ENCODE peak calls at places on chromosomes 2 and 18, in six cellular contexts. C is NCI-H1092 treated with DMSO at 0.1 percent for 48 hours, S is EL, Y is neural progenitor cell, G is DND-41, X is NCI-H187 treated with DMSO at 0.1 percent for 48 hours. E is an unnamed sample.

GRCh38 chr2:54424555-54425163 is 31.5 kb upstream of the SPTBN1 start:
- DNase-seq in Y (no peak), S (no peak), G (no peak), C (no peak), X (no peak), E (no peak)

GRCh38 chr18:10705291-10705690 is 179.5 kb downstream of the NAPG start:
- DNase-seq in X (no peak), S (no peak), G (no peak), Y (no peak), C (no peak), E (no peak)

GRCh38 chr2:207046642-207047213 is 107.4 kb downstream of the CPO start:
- DNase-seq in Y (no peak), G (peak), X (no peak), S (peak), C (no peak), E (no peak)

GRCh38 chr18:60978338-60978737 is 354.9 kb upstream of the CDH20 start:
- DNase-seq in S (peak), X (no peak), Y (no peak), G (no peak), C (no peak), E (no peak)

GRCh38 chr2:239882781-239883180 is 142.4 kb downstream of the NDUFA10 start:
- DNase-seq in Y (no peak), G (peak), S (no peak), X (no peak), C (no peak), E (no peak)

GRCh38 chr2:202185816-202186221 is 52.6 kb downstream of the SUMO1 start:
- DNase-seq in C (no peak), Y (no peak), X (no peak), G (no peak), S (peak), E (peak)

GRCh38 chr2:152694161-152694661 is 23.1 kb downstream of the PRPF40A start:
- DNase-seq in C (no peak), S (peak), G (peak), Y (no peak), X (no peak), E (no peak)

GRCh38 chr2:194060269-194060668 is 1596.8 kb upstream of the SLC39A10 start:
- DNase-seq in C (no peak), X (no peak), G (peak), S (no peak), Y (no peak), E (no peak)

GRCh38 chr2:186543561-186544131 is 46.2 kb upstream of the ITGAV start:
- DNase-seq in Y (no peak), X (no peak), G (no peak), S (peak), C (no peak), E (no peak)

GRCh38 chr2:202038471-202039277 is 5.0 kb downstream of the FZD7 start:
- DNase-seq in S (peak), X (no peak), G (no peak), C (no peak), Y (peak), E (peak)

GRCh38 chr18:74290831-74291770 is 662 bp downstream of the CYB5A start:
- DNase-seq in X (no peak), C (no peak), S (no peak), G (no peak), Y (peak), E (peak)

GRCh38 chr2:47237375-47238357 is 82.6 kb upstream of the STPG4 start:
- DNase-seq in G (no peak), Y (no peak), S (peak), X (no peak), C (no peak), E (no peak)

GRCh38 chr2:163646659-163647058 is 89.1 kb downstream of the FIGN start:
- DNase-seq in S (no peak), X (no peak), Y (no peak), G (no peak), C (peak), E (no peak)

GRCh38 chr2:215950009-215950408 is 63.3 kb downstream of the MREG start:
- DNase-seq in X (no peak), S (peak), Y (peak), C (peak), G (no peak), E (peak)

GRCh38 chr18:48029296-48029986 is 99.0 kb upstream of the SMAD2 start:
- DNase-seq in C (no peak), G (no peak), X (no peak), S (no peak), Y (no peak), E (no peak)

GRCh38 chr2:224110811-224111210 is 71.7 kb upstream of the SERPINE2 start:
- DNase-seq in G (no peak), Y (no peak), S (no peak), C (no peak), X (no peak), E (no peak)

GRCh38 chr2:210502997-210503621 is 26.6 kb upstream of the LANCL1 start:
- DNase-seq in Y (peak), S (peak), C (peak), X (no peak), G (peak), E (peak)

GRCh38 chr18:25056456-25056855 is 295.5 kb downstream of the ZNF521 start:
- DNase-seq in Y (no peak), C (no peak), G (no peak), X (no peak), S (no peak), E (no peak)

GRCh38 chr18:22643731-22644130 is 226.0 kb upstream of the CTAGE1 start:
- DNase-seq in S (peak), Y (no peak), X (no peak), G (no peak), C (no peak), E (no peak)

GRCh38 chr2:168997794-168998193 is 33.3 kb downstream of the ABCB11 start:
- DNase-seq in Y (no peak), S (peak), X (no peak), G (no peak), C (no peak), E (no peak)

GRCh38 chr2:112547333-112547732 is 5.1 kb downstream of the POLR1B start:
- DNase-seq in G (no peak), X (no peak), S (peak), Y (no peak), C (no peak), E (no peak)

GRCh38 chr2:69272803-69273471 is 114.1 kb downstream of the GFPT1 start:
- DNase-seq in Y (peak), X (no peak), G (no peak), S (no peak), C (no peak), E (no peak)

GRCh38 chr18:57619881-57620280 is 1.8 kb downstream of the NARS1 start:
- DNase-seq in X (no peak), S (no peak), G (no peak), C (no peak), Y (no peak), E (no peak)

GRCh38 chr2:215535726-215536125 is 99.9 kb upstream of the FN1 start:
- DNase-seq in Y (no peak), C (no peak), S (peak), G (no peak), X (no peak), E (peak)

GRCh38 chr2:177984739-177985138 is 87.8 kb downstream of the PDE11A start:
- DNase-seq in Y (no peak), X (no peak), S (peak), C (peak), G (no peak), E (no peak)

GRCh38 chr18:63545094-63545493 is 2.9 kb downstream of the SERPINB12 start:
- DNase-seq in G (no peak), X (no peak), S (no peak), C (no peak), Y (no peak), E (no peak)

GRCh38 chr2:134402385-134402784 is 148.5 kb downstream of the MGAT5 start:
- DNase-seq in S (peak), X (no peak), C (no peak), Y (no peak), G (no peak), E (no peak)

GRCh38 chr2:14524041-14524802 is 108.3 kb upstream of the LRATD1 start:
- DNase-seq in G (no peak), S (peak), C (no peak), X (no peak), Y (no peak), E (no peak)

GRCh38 chr2:56624181-56624580 is 440.4 kb downstream of the CCDC85A start:
- DNase-seq in S (peak), G (no peak), C (no peak), Y (no peak), X (no peak), E (no peak)

GRCh38 chr18:48951448-48952286 is 902 bp upstream of the SMAD7 start:
- DNase-seq in X (no peak), Y (peak), S (peak), G (peak), C (peak), E (peak)

GRCh38 chr2:240448387-240449274 is 13.2 kb downstream of the GPC1 start:
- DNase-seq in G (no peak), X (no peak), Y (no peak), S (no peak), C (no peak), E (no peak)

GRCh38 chr2:12884713-12885282 is 168.1 kb downstream of the TRIB2 start:
- DNase-seq in G (no peak), C (no peak), S (peak), Y (no peak), X (no peak), E (no peak)

GRCh38 chr18:52936931-52937330 is 596.9 kb downstream of the DCC start:
- DNase-seq in S (no peak), Y (no peak), C (no peak), G (no peak), X (no peak), E (no peak)

GRCh38 chr2:46034535-46034934 is 262.7 kb upstream of the EPAS1 start:
- DNase-seq in C (no peak), G (no peak), X (no peak), Y (no peak), S (no peak), E (peak)

GRCh38 chr18:4068552-4069158 is 386.5 kb downstream of the DLGAP1 start:
- DNase-seq in Y (peak), C (peak), G (peak), S (peak), X (peak), E (peak)

GRCh38 chr2:137928547-137929503 is 35.4 kb upstream of the HNMT start:
- DNase-seq in C (no peak), X (no peak), S (peak), Y (no peak), G (no peak), E (no peak)

GRCh38 chr2:177551989-177552413 is 159.4 kb downstream of the AGPS start:
- DNase-seq in G (no peak), S (peak), X (no peak), Y (no peak), C (no peak), E (peak)

GRCh38 chr2:202158796-202159195 is 79.6 kb downstream of the SUMO1 start:
- DNase-seq in Y (no peak), S (no peak), G (no peak), X (no peak), C (no peak), E (peak)

E was measured in Calu3.